ENCODE peak calls at places on chromosomes 13 and 19, in ten cellular contexts. H, E, V, N, I, G, Y, Q, R and A are unnamed samples.

GRCh38 chr19:11737964-11738745 is 591 bp downstream of the ZNF823 start:
- DNase-seq in H (peak), E (peak), V (peak), N (peak), I (peak), G (peak), Y (peak), Q (peak), R (peak), A (peak)

GRCh38 chr19:42297034-42297433 is 4.9 kb upstream of the PRR19 start:
- DNase-seq in H (no peak), E (no peak), V (no peak), N (no peak), I (no peak), G (no peak), Y (no peak), Q (no peak), R (no peak), A (no peak)

GRCh38 chr13:46605089-46605488 is 52.1 kb downstream of the LRCH1 start:
- DNase-seq in H (no peak), E (no peak), V (no peak), N (peak), I (no peak), G (no peak), Y (no peak), Q (no peak), R (no peak), A (no peak)

GRCh38 chr19:42052241-42052863 is 17.7 kb downstream of the GRIK5 start:
- DNase-seq in H (no peak), E (no peak), V (no peak), N (no peak), I (no peak), G (no peak), Y (peak), Q (no peak), R (no peak), A (peak)

GRCh38 chr13:75803982-75804381 is 167.9 kb downstream of the LMO7 start:
- DNase-seq in H (no peak), E (no peak), V (no peak), N (no peak), I (no peak), G (no peak), Y (no peak), Q (no peak), R (no peak), A (no peak)

GRCh38 chr13:27182844-27183497 is 11.4 kb upstream of the USP12 start:
- DNase-seq in H (peak), E (no peak), V (no peak), N (peak), I (peak), G (no peak), Y (peak), Q (peak), R (no peak), A (peak)

GRCh38 chr13:58985845-58986244 is 1177.9 kb downstream of the DIAPH3 start:
- DNase-seq in H (no peak), E (no peak), V (no peak), N (no peak), I (no peak), G (no peak), Y (no peak), Q (no peak), R (no peak), A (no peak)

GRCh38 chr19:28074773-28075172 is 1138.2 kb downstream of the UQCRFS1 start:
- DNase-seq in H (no peak), E (no peak), V (no peak), N (no peak), I (no peak), G (no peak), Y (no peak), Q (no peak), R (no peak), A (no peak)

GRCh38 chr19:10603873-10604459 is 16.9 kb upstream of the AP1M2 start:
- DNase-seq in H (no peak), E (no peak), V (peak), N (no peak), I (no peak), G (peak), Y (peak), Q (no peak), R (peak), A (no peak)

GRCh38 chr19:19213822-19214558 is 2.2 kb downstream of the NCAN start:
- DNase-seq in H (no peak), E (no peak), V (no peak), N (no peak), I (no peak), G (no peak), Y (no peak), Q (no peak), R (no peak), A (no peak)

GRCh38 chr19:39745645-39746044 is 7.8 kb upstream of the CLC start:
- DNase-seq in H (no peak), E (no peak), V (no peak), N (no peak), I (no peak), G (no peak), Y (no peak), Q (no peak), R (no peak), A (no peak)

GRCh38 chr13:27442071-27442647 is 8.2 kb downstream of the MTIF3 start:
- DNase-seq in H (no peak), E (no peak), V (no peak), N (no peak), I (no peak), G (no peak), Y (no peak), Q (no peak), R (no peak), A (no peak)

GRCh38 chr13:109381546-109382180 is 404.7 kb downstream of the IRS2 start:
- DNase-seq in H (no peak), E (no peak), V (no peak), N (no peak), I (peak), G (no peak), Y (peak), Q (no peak), R (no peak), A (no peak)

GRCh38 chr19:35903550-35904179 is 1.3 kb downstream of the HCST start:
- DNase-seq in H (peak), E (peak), V (peak), N (peak), I (peak), G (peak), Y (peak), Q (peak), R (peak), A (peak)

GRCh38 chr19:36771275-36772231 is 1.1 kb downstream of the ZNF850 start:
- DNase-seq in H (peak), E (no peak), V (no peak), N (peak), I (peak), G (peak), Y (peak), Q (peak), R (peak), A (peak)

GRCh38 chr13:112619730-112620639 is 32.0 kb upstream of the TUBGCP3 start:
- DNase-seq in H (peak), E (no peak), V (no peak), N (no peak), I (no peak), G (no peak), Y (peak), Q (no peak), R (no peak), A (no peak)

GRCh38 chr19:36103040-36103626 is 7.8 kb upstream of the OVOL3 start:
- DNase-seq in H (no peak), E (no peak), V (no peak), N (no peak), I (no peak), G (no peak), Y (no peak), Q (no peak), R (no peak), A (no peak)

GRCh38 chr19:45630463-45630862 is 8.7 kb downstream of the EML2 start:
- DNase-seq in H (no peak), E (no peak), V (no peak), N (no peak), I (peak), G (no peak), Y (peak), Q (no peak), R (no peak), A (peak)

GRCh38 chr13:112444416-112445399 is 68.6 kb downstream of the SPACA7 start:
- DNase-seq in H (no peak), E (no peak), V (no peak), N (peak), I (no peak), G (no peak), Y (no peak), Q (peak), R (no peak), A (no peak)

GRCh38 chr13:40682449-40683240 is 16.2 kb upstream of the FOXO1 start:
- DNase-seq in H (no peak), E (no peak), V (no peak), N (no peak), I (peak), G (no peak), Y (no peak), Q (no peak), R (peak), A (peak)

GRCh38 chr13:46687810-46688209 is 109.2 kb downstream of the ESD start:
- DNase-seq in H (no peak), E (no peak), V (no peak), N (peak), I (no peak), G (no peak), Y (peak), Q (no peak), R (no peak), A (peak)

GRCh38 chr13:70905035-70905434 is 796.8 kb upstream of the KLHL1 start:
- DNase-seq in H (no peak), E (no peak), V (no peak), N (no peak), I (no peak), G (no peak), Y (no peak), Q (no peak), R (no peak), A (no peak)

GRCh38 chr13:93680329-93680728 is 453.7 kb downstream of the GPC6 start:
- DNase-seq in H (no peak), E (no peak), V (no peak), N (no peak), I (no peak), G (no peak), Y (no peak), Q (no peak), R (no peak), A (no peak)

GRCh38 chr13:41122838-41123237 is 9.8 kb downstream of the KBTBD6 start:
- DNase-seq in H (no peak), E (no peak), V (no peak), N (no peak), I (no peak), G (no peak), Y (peak), Q (no peak), R (no peak), A (no peak)

GRCh38 chr19:1076951-1077350 is 10.0 kb downstream of the ARHGAP45 start:
- DNase-seq in H (peak), E (peak), V (peak), N (peak), I (no peak), G (peak), Y (peak), Q (peak), R (peak), A (peak)

GRCh38 chr19:10478476-10478875 is 24.7 kb downstream of the KEAP1 start:
- DNase-seq in H (no peak), E (no peak), V (no peak), N (no peak), I (no peak), G (no peak), Y (peak), Q (no peak), R (no peak), A (no peak)

GRCh38 chr19:52957591-52957990 is 5.1 kb downstream of the ZNF816 start:
- DNase-seq in H (no peak), E (no peak), V (no peak), N (no peak), I (no peak), G (no peak), Y (no peak), Q (no peak), R (no peak), A (no peak)

GRCh38 chr19:4058696-4059492 is 7.8 kb downstream of the ZBTB7A start:
- DNase-seq in H (no peak), E (no peak), V (no peak), N (no peak), I (no peak), G (no peak), Y (no peak), Q (peak), R (no peak), A (no peak)

GRCh38 chr13:32889986-32890565 is 126.1 kb upstream of the KL start:
- DNase-seq in H (no peak), E (no peak), V (no peak), N (no peak), I (peak), G (no peak), Y (peak), Q (no peak), R (no peak), A (peak)

GRCh38 chr13:51910508-51910907 is 48.7 kb downstream of the CCDC70 start:
- DNase-seq in H (no peak), E (no peak), V (no peak), N (no peak), I (no peak), G (no peak), Y (no peak), Q (no peak), R (no peak), A (no peak)

GRCh38 chr19:17950310-17951150 is 16.4 kb upstream of the KCNN1 start:
- DNase-seq in H (peak), E (peak), V (peak), N (no peak), I (no peak), G (no peak), Y (no peak), Q (no peak), R (no peak), A (no peak)

GRCh38 chr13:67123165-67123564 is 107.0 kb downstream of the PCDH9 start:
- DNase-seq in H (no peak), E (no peak), V (no peak), N (no peak), I (no peak), G (no peak), Y (no peak), Q (no peak), R (no peak), A (peak)

GRCh38 chr13:73717632-73718031 is 416.6 kb downstream of the KLF12 start:
- DNase-seq in H (no peak), E (no peak), V (no peak), N (no peak), I (no peak), G (no peak), Y (peak), Q (no peak), R (peak), A (peak)

GRCh38 chr13:40074338-40074737 is 418.9 kb downstream of the COG6 start:
- DNase-seq in H (no peak), E (no peak), V (no peak), N (no peak), I (no peak), G (no peak), Y (no peak), Q (no peak), R (no peak), A (no peak)

GRCh38 chr19:55193481-55193880 is 13.4 kb upstream of the SYT5 start:
- DNase-seq in H (no peak), E (no peak), V (no peak), N (no peak), I (no peak), G (no peak), Y (no peak), Q (no peak), R (peak), A (no peak)

GRCh38 chr19:45419396-45419795 is 4.3 kb downstream of the ERCC1 start:
- DNase-seq in H (no peak), E (no peak), V (no peak), N (no peak), I (no peak), G (peak), Y (no peak), Q (no peak), R (peak), A (no peak)

GRCh38 chr19:11265785-11266236 is 3.5 kb upstream of the DOCK6 start:
- DNase-seq in H (no peak), E (no peak), V (no peak), N (peak), I (no peak), G (no peak), Y (no peak), Q (peak), R (no peak), A (peak)

GRCh38 chr13:113427562-113428468 is 25.5 kb downstream of the ADPRHL1 start:
- DNase-seq in H (no peak), E (no peak), V (no peak), N (no peak), I (peak), G (no peak), Y (peak), Q (no peak), R (no peak), A (no peak)

GRCh38 chr19:50514346-50515167 is 844 bp upstream of the ASPDH start:
- DNase-seq in H (no peak), E (no peak), V (no peak), N (no peak), I (no peak), G (no peak), Y (no peak), Q (peak), R (no peak), A (no peak)